ENCODE peak calls at places on chromosomes 7 and 10, in seven cellular contexts. One of them, this sample, is unnamed. For H3K9me3, the result is how much of the 10 kb centered on the place peaks cover.

GRCh38 chr10:43237128-43237527 is 29.7 kb downstream of the RASGEF1A start:
- DNase-seq in CD8-positive, alpha-beta T cell: no peak
- DNase-seq in PC-9: no peak
- DNase-seq in left ventricle myocardium inferior: no peak
- DNase-seq in hepatocyte: no peak
- DNase-seq in AG04450: no peak
- DNase-seq in sigmoid colon: peak
- DNase-seq in this sample: no peak

GRCh38 chr10:1685671-1686450 is 51.5 kb downstream of the ADARB2 start:
- DNase-seq in CD8-positive, alpha-beta T cell: no peak
- DNase-seq in PC-9: no peak
- DNase-seq in left ventricle myocardium inferior: no peak
- DNase-seq in hepatocyte: peak
- DNase-seq in AG04450: no peak
- DNase-seq in sigmoid colon: peak
- DNase-seq in this sample: no peak

GRCh38 chr7:155983176-155983815 is 171.0 kb upstream of the SHH start:
- DNase-seq in CD8-positive, alpha-beta T cell: no peak
- DNase-seq in PC-9: no peak
- DNase-seq in left ventricle myocardium inferior: no peak
- DNase-seq in hepatocyte: no peak
- DNase-seq in AG04450: no peak
- DNase-seq in sigmoid colon: peak
- DNase-seq in this sample: no peak

GRCh38 chr10:18988338-18988737 is 60.3 kb upstream of the MALRD1 start:
- DNase-seq in CD8-positive, alpha-beta T cell: no peak
- DNase-seq in PC-9: no peak
- DNase-seq in left ventricle myocardium inferior: no peak
- DNase-seq in hepatocyte: no peak
- DNase-seq in AG04450: no peak
- DNase-seq in sigmoid colon: no peak
- DNase-seq in this sample: no peak

GRCh38 chr7:84370114-84370513 is 175.5 kb upstream of the SEMA3A start:
- DNase-seq in CD8-positive, alpha-beta T cell: no peak
- DNase-seq in PC-9: no peak
- DNase-seq in left ventricle myocardium inferior: no peak
- DNase-seq in hepatocyte: no peak
- DNase-seq in AG04450: no peak
- DNase-seq in sigmoid colon: no peak
- DNase-seq in this sample: no peak

GRCh38 chr10:61750943-61751471 is 88.3 kb downstream of the CABCOCO1 start:
- DNase-seq in CD8-positive, alpha-beta T cell: peak
- DNase-seq in PC-9: no peak
- DNase-seq in left ventricle myocardium inferior: peak
- DNase-seq in hepatocyte: peak
- DNase-seq in AG04450: peak
- DNase-seq in sigmoid colon: no peak
- DNase-seq in this sample: peak

GRCh38 chr7:96794063-96794462 is 84.4 kb upstream of the SEM1 start:
- DNase-seq in CD8-positive, alpha-beta T cell: no peak
- DNase-seq in PC-9: no peak
- DNase-seq in left ventricle myocardium inferior: no peak
- DNase-seq in hepatocyte: no peak
- DNase-seq in AG04450: no peak
- DNase-seq in sigmoid colon: no peak
- DNase-seq in this sample: no peak

GRCh38 chr7:2201686-2202360 is 30.9 kb downstream of the MAD1L1 start:
- DNase-seq in CD8-positive, alpha-beta T cell: no peak
- DNase-seq in PC-9: no peak
- DNase-seq in left ventricle myocardium inferior: no peak
- DNase-seq in hepatocyte: no peak
- DNase-seq in AG04450: no peak
- DNase-seq in sigmoid colon: no peak
- DNase-seq in this sample: no peak

GRCh38 chr7:23445326-23445725 is 25.0 kb downstream of the IGF2BP3 start:
- DNase-seq in CD8-positive, alpha-beta T cell: no peak
- DNase-seq in PC-9: no peak
- DNase-seq in left ventricle myocardium inferior: no peak
- DNase-seq in hepatocyte: no peak
- DNase-seq in AG04450: no peak
- DNase-seq in sigmoid colon: no peak
- DNase-seq in this sample: no peak

GRCh38 chr10:5809541-5810154 is 3.6 kb downstream of the GDI2 start:
- DNase-seq in CD8-positive, alpha-beta T cell: no peak
- DNase-seq in PC-9: no peak
- DNase-seq in left ventricle myocardium inferior: no peak
- DNase-seq in hepatocyte: no peak
- DNase-seq in AG04450: no peak
- DNase-seq in sigmoid colon: no peak
- DNase-seq in this sample: no peak

GRCh38 chr7:106329971-106330733 is 45.4 kb upstream of the NAMPT start:
- DNase-seq in CD8-positive, alpha-beta T cell: no peak
- DNase-seq in PC-9: no peak
- DNase-seq in left ventricle myocardium inferior: no peak
- DNase-seq in hepatocyte: no peak
- DNase-seq in AG04450: no peak
- DNase-seq in sigmoid colon: no peak
- DNase-seq in this sample: no peak

GRCh38 chr10:114767589-114768393 is 53.8 kb upstream of the FHIP2A start:
- DNase-seq in CD8-positive, alpha-beta T cell: peak
- DNase-seq in PC-9: no peak
- DNase-seq in left ventricle myocardium inferior: peak
- DNase-seq in hepatocyte: peak
- DNase-seq in AG04450: no peak
- DNase-seq in sigmoid colon: no peak
- DNase-seq in this sample: peak

GRCh38 chr10:77737608-77738007 is 100.0 kb upstream of the KCNMA1 start:
- DNase-seq in CD8-positive, alpha-beta T cell: no peak
- DNase-seq in PC-9: peak
- DNase-seq in left ventricle myocardium inferior: no peak
- DNase-seq in hepatocyte: no peak
- DNase-seq in AG04450: peak
- DNase-seq in sigmoid colon: no peak
- DNase-seq in this sample: no peak

GRCh38 chr10:119333146-119333792 is 125.9 kb downstream of the GRK5 start:
- DNase-seq in CD8-positive, alpha-beta T cell: peak
- DNase-seq in PC-9: no peak
- DNase-seq in left ventricle myocardium inferior: no peak
- DNase-seq in hepatocyte: no peak
- DNase-seq in AG04450: no peak
- DNase-seq in sigmoid colon: no peak
- DNase-seq in this sample: no peak

GRCh38 chr7:1413936-1414639 is 45.2 kb downstream of the MICALL2 start:
- DNase-seq in CD8-positive, alpha-beta T cell: no peak
- DNase-seq in PC-9: no peak
- DNase-seq in left ventricle myocardium inferior: no peak
- DNase-seq in hepatocyte: no peak
- DNase-seq in AG04450: no peak
- DNase-seq in sigmoid colon: no peak
- DNase-seq in this sample: no peak

GRCh38 chr10:31151301-31151700 is 119.6 kb upstream of the ZNF438 start:
- DNase-seq in CD8-positive, alpha-beta T cell: no peak
- DNase-seq in PC-9: no peak
- DNase-seq in left ventricle myocardium inferior: no peak
- DNase-seq in hepatocyte: no peak
- DNase-seq in AG04450: no peak
- DNase-seq in sigmoid colon: no peak
- DNase-seq in this sample: no peak

GRCh38 chr10:13439771-13440708 is 88.8 kb downstream of the BEND7 start:
- DNase-seq in CD8-positive, alpha-beta T cell: peak
- DNase-seq in PC-9: no peak
- DNase-seq in left ventricle myocardium inferior: peak
- DNase-seq in hepatocyte: peak
- DNase-seq in AG04450: no peak
- DNase-seq in sigmoid colon: peak
- DNase-seq in this sample: peak

GRCh38 chr7:149882264-149883048 is 8.7 kb downstream of the ATP6V0E2 start:
- DNase-seq in CD8-positive, alpha-beta T cell: no peak
- DNase-seq in PC-9: no peak
- DNase-seq in left ventricle myocardium inferior: no peak
- DNase-seq in hepatocyte: peak
- DNase-seq in AG04450: no peak
- DNase-seq in sigmoid colon: peak
- DNase-seq in this sample: no peak

GRCh38 chr10:29127731-29128130 is 161.1 kb upstream of the LYZL1 start:
- DNase-seq in CD8-positive, alpha-beta T cell: no peak
- DNase-seq in PC-9: no peak
- DNase-seq in left ventricle myocardium inferior: no peak
- DNase-seq in hepatocyte: no peak
- DNase-seq in AG04450: no peak
- DNase-seq in sigmoid colon: no peak
- DNase-seq in this sample: no peak

GRCh38 chr10:60739581-60739980 is 38.7 kb upstream of the CDK1 start:
- DNase-seq in CD8-positive, alpha-beta T cell: no peak
- DNase-seq in PC-9: peak
- DNase-seq in left ventricle myocardium inferior: no peak
- DNase-seq in hepatocyte: no peak
- DNase-seq in AG04450: no peak
- DNase-seq in sigmoid colon: no peak
- DNase-seq in this sample: no peak

GRCh38 chr10:88994034-88994433 is 3.4 kb downstream of the FAS start:
- DNase-seq in CD8-positive, alpha-beta T cell: no peak
- DNase-seq in PC-9: no peak
- DNase-seq in left ventricle myocardium inferior: no peak
- DNase-seq in hepatocyte: no peak
- DNase-seq in AG04450: no peak
- DNase-seq in sigmoid colon: no peak
- DNase-seq in this sample: no peak

GRCh38 chr7:20164420-20165145 is 52.6 kb downstream of the MACC1 start:
- DNase-seq in CD8-positive, alpha-beta T cell: no peak
- DNase-seq in PC-9: no peak
- DNase-seq in left ventricle myocardium inferior: no peak
- DNase-seq in hepatocyte: no peak
- DNase-seq in AG04450: no peak
- DNase-seq in sigmoid colon: no peak
- DNase-seq in this sample: no peak

GRCh38 chr10:77666821-77667220 is 29.2 kb upstream of the KCNMA1 start:
- DNase-seq in CD8-positive, alpha-beta T cell: no peak
- DNase-seq in PC-9: no peak
- DNase-seq in left ventricle myocardium inferior: no peak
- DNase-seq in hepatocyte: no peak
- DNase-seq in AG04450: no peak
- DNase-seq in sigmoid colon: no peak
- DNase-seq in this sample: no peak

GRCh38 chr10:82757907-82758306 is 882.9 kb downstream of the NRG3 start:
- DNase-seq in CD8-positive, alpha-beta T cell: no peak
- DNase-seq in PC-9: no peak
- DNase-seq in left ventricle myocardium inferior: no peak
- DNase-seq in hepatocyte: no peak
- DNase-seq in AG04450: no peak
- DNase-seq in sigmoid colon: no peak
- DNase-seq in this sample: no peak

GRCh38 chr7:80858141-80858903 is 60.5 kb downstream of the SEMA3C start:
- DNase-seq in CD8-positive, alpha-beta T cell: no peak
- DNase-seq in PC-9: peak
- DNase-seq in left ventricle myocardium inferior: no peak
- DNase-seq in hepatocyte: peak
- DNase-seq in AG04450: peak
- DNase-seq in sigmoid colon: no peak
- DNase-seq in this sample: no peak

GRCh38 chr10:114607358-114607998 is 50.6 kb downstream of the ABLIM1 start:
- DNase-seq in CD8-positive, alpha-beta T cell: no peak
- DNase-seq in PC-9: no peak
- DNase-seq in left ventricle myocardium inferior: no peak
- DNase-seq in hepatocyte: no peak
- DNase-seq in AG04450: no peak
- DNase-seq in sigmoid colon: no peak
- DNase-seq in this sample: no peak

GRCh38 chr10:100109670-100110069 is 28.0 kb upstream of the CPN1 start:
- DNase-seq in CD8-positive, alpha-beta T cell: no peak
- DNase-seq in PC-9: no peak
- DNase-seq in left ventricle myocardium inferior: no peak
- DNase-seq in hepatocyte: no peak
- DNase-seq in AG04450: no peak
- DNase-seq in sigmoid colon: no peak
- DNase-seq in this sample: no peak

GRCh38 chr10:108204528-108205313 is 1040.2 kb upstream of the SORCS1 start:
- DNase-seq in CD8-positive, alpha-beta T cell: no peak
- DNase-seq in PC-9: no peak
- DNase-seq in left ventricle myocardium inferior: no peak
- DNase-seq in hepatocyte: peak
- DNase-seq in AG04450: no peak
- DNase-seq in sigmoid colon: no peak
- DNase-seq in this sample: no peak
- H3K9me3 ChIP-seq in CD8-positive, alpha-beta T cell: under half
- H3K9me3 ChIP-seq in PC-9: under half
- H3K9me3 ChIP-seq in left ventricle myocardium inferior: under half
- H3K9me3 ChIP-seq in hepatocyte: under half
- H3K9me3 ChIP-seq in AG04450: under half
- H3K9me3 ChIP-seq in sigmoid colon: under half
- H3K9me3 ChIP-seq in this sample: under half

DNA sequence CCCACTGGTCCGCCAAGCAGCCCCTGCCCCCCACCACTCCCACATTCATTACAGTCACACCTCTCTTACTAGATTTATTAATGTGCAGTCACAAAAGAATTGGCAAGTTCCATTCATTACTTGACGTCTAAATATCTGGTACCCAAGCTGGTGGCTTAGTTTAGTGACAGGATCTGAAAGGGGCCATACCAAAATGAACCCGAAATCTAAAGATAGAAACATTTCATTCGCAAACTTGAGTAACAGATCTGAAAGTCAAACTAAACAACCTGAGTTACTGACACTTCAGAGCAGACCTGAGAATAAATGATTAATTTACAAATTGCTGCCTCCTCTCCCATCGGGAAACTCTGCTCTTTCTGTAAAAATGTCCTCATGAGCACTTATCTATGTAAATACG is 53.4 kb downstream of the TNS3 start:
- DNase-seq in CD8-positive, alpha-beta T cell: no peak
- DNase-seq in PC-9: no peak
- DNase-seq in left ventricle myocardium inferior: no peak
- DNase-seq in hepatocyte: no peak
- DNase-seq in AG04450: no peak
- DNase-seq in sigmoid colon: no peak
- DNase-seq in this sample: no peak
- H3K9me3 ChIP-seq in CD8-positive, alpha-beta T cell: under half
- H3K9me3 ChIP-seq in PC-9: under half
- H3K9me3 ChIP-seq in left ventricle myocardium inferior: under half
- H3K9me3 ChIP-seq in hepatocyte: under half
- H3K9me3 ChIP-seq in AG04450: under half
- H3K9me3 ChIP-seq in sigmoid colon: under half
- H3K9me3 ChIP-seq in this sample: under half

GRCh38 chr7:99489235-99489634 is 10.8 kb downstream of the ZNF394 start:
- DNase-seq in CD8-positive, alpha-beta T cell: no peak
- DNase-seq in PC-9: no peak
- DNase-seq in left ventricle myocardium inferior: no peak
- DNase-seq in hepatocyte: no peak
- DNase-seq in AG04450: no peak
- DNase-seq in sigmoid colon: peak
- DNase-seq in this sample: no peak
- H3K9me3 ChIP-seq in CD8-positive, alpha-beta T cell: under half
- H3K9me3 ChIP-seq in PC-9: under half
- H3K9me3 ChIP-seq in left ventricle myocardium inferior: under half
- H3K9me3 ChIP-seq in hepatocyte: under half
- H3K9me3 ChIP-seq in AG04450: under half
- H3K9me3 ChIP-seq in sigmoid colon: under half
- H3K9me3 ChIP-seq in this sample: under half

DNA sequence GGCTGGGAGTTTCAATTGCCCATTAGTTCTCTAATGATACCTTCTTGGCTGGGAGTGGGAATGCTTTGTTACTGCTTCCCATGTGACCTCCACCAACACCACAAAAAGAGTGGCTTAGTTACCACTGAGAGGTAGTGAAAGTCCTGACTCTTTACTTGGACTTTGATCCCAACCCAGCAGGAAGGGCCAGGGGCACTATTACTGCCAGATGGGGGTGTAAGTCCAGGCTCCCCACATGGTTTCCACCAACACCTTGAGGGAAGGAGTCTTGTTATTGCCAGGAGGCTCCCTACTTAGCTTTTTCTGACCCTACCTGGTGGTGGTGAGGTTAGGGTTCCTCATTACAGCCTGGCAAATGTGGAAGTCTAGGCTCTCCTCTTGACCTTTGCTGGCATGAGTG is 11.4 kb downstream of the GGCT start:
- DNase-seq in CD8-positive, alpha-beta T cell: no peak
- DNase-seq in PC-9: no peak
- DNase-seq in left ventricle myocardium inferior: no peak
- DNase-seq in hepatocyte: peak
- DNase-seq in AG04450: no peak
- DNase-seq in sigmoid colon: no peak
- DNase-seq in this sample: no peak
- H3K9me3 ChIP-seq in CD8-positive, alpha-beta T cell: under half
- H3K9me3 ChIP-seq in PC-9: under half
- H3K9me3 ChIP-seq in left ventricle myocardium inferior: under half
- H3K9me3 ChIP-seq in hepatocyte: under half
- H3K9me3 ChIP-seq in AG04450: under half
- H3K9me3 ChIP-seq in sigmoid colon: under half
- H3K9me3 ChIP-seq in this sample: under half

This sample was measured in heart right ventricle.